ENCODE peak calls at places on chromosomes 6 and 20, in four cellular contexts. V is transverse colon, P is HFFc6, T is NCI-H524. J is an unnamed sample.

GRCh38 chr6:53795702-53796450 is 1.1 kb downstream of the LRRC1 start:
- DNase-seq in T (no peak), V (peak; percentile 58), P (no peak), J (peak; percentile 63)

GRCh38 chr20:5654557-5654956 is 95.6 kb upstream of the SHLD1 start:
- DNase-seq in P (peak; percentile 82), V (no peak), T (no peak), J (no peak)

GRCh38 chr6:33375143-33375649 is 16.4 kb upstream of the KIFC1 start:
- DNase-seq in V (peak; percentile 72), P (peak; percentile 65), T (no peak), J (peak; percentile 44)

GRCh38 chr20:23441850-23442313 is 2.4 kb downstream of the CSTL1 start:
- DNase-seq in T (peak; percentile 83), V (peak; percentile 59), P (peak; percentile 74), J (peak; percentile 92)

GRCh38 chr6:170173416-170173990 is 117.4 kb downstream of the DLL1 start:
- DNase-seq in P (no peak), V (no peak), T (no peak), J (no peak)

GRCh38 chr6:36911946-36912555 is 26.3 kb downstream of the C6orf89 start:
- DNase-seq in P (no peak), V (no peak), T (no peak), J (no peak)

GRCh38 chr6:128259735-128260685 is 260.4 kb downstream of the PTPRK start:
- DNase-seq in V (no peak), P (no peak), T (no peak), J (no peak)

GRCh38 chr6:35903679-35904078 is 17.2 kb downstream of the SRPK1 start:
- DNase-seq in P (no peak), V (no peak), T (no peak), J (no peak)

GRCh38 chr6:97081010-97081573 is 156.6 kb downstream of the KLHL32 start:
- DNase-seq in V (no peak), P (no peak), T (no peak), J (no peak)

GRCh38 chr6:30074331-30075093 is 1.1 kb downstream of the RNF39 start:
- DNase-seq in V (no peak), P (no peak), T (no peak), J (no peak)

GRCh38 chr6:51199733-51200132 is 381.1 kb downstream of the TFAP2B start:
- DNase-seq in V (no peak), P (no peak), T (no peak), J (no peak)

GRCh38 chr6:147711511-147711910 is 203.0 kb downstream of the SAMD5 start:
- DNase-seq in P (no peak), V (no peak), T (no peak), J (no peak)

GRCh38 chr6:90701146-90701781 is 114.4 kb upstream of the MAP3K7 start:
- DNase-seq in V (no peak), T (peak; percentile 25), P (no peak), J (peak; percentile 16)

GRCh38 chr20:23350855-23351838 is 556 bp downstream of the NXT1 start:
- DNase-seq in T (no peak), P (peak; percentile 22), V (peak; percentile 58), J (peak; percentile 73)

GRCh38 chr6:19754686-19755085 is 82.5 kb upstream of the ID4 start:
- DNase-seq in V (no peak), T (no peak), P (no peak), J (no peak)

GRCh38 chr6:104600659-104600971 is 259.1 kb downstream of the HACE1 start:
- DNase-seq in T (no peak), V (no peak), P (no peak), J (no peak)

J was measured in NCI-H82.